ENCODE peak calls at places on chromosomes 2 and 18, in six cellular contexts. C is SK-N-SH, K is K562, T is H1, N is GM12878, Y is HCT116. Q is an unnamed sample.

GRCh38 chr2:191687867-191688266 is 9.9 kb downstream of the NABP1 start:
- DNase-seq in C (no peak), K (no peak), T (no peak), N (no peak), Y (no peak), Q (no peak)

GRCh38 chr2:195304310-195304709 is 352.7 kb upstream of the SLC39A10 start:
- DNase-seq in C (no peak), K (no peak), T (peak), N (no peak), Y (peak), Q (peak)

GRCh38 chr2:121527009-121527682 is 3.5 kb upstream of the RNU4ATAC start:
- DNase-seq in C (no peak), K (no peak), T (no peak), N (no peak), Y (no peak), Q (no peak)

GRCh38 chr2:230885467-230886130 is 20.9 kb downstream of the ITM2C start:
- DNase-seq in C (peak), K (peak), T (no peak), N (no peak), Y (no peak), Q (no peak)

GRCh38 chr2:114631146-114631545 is 188.7 kb downstream of the DPP10 start:
- DNase-seq in C (no peak), K (no peak), T (no peak), N (no peak), Y (no peak), Q (no peak)

GRCh38 chr2:197614532-197614931 is 60.9 kb downstream of the RFTN2 start:
- DNase-seq in C (no peak), K (no peak), T (no peak), N (no peak), Y (no peak), Q (no peak)

GRCh38 chr18:26227051-26227672 is 917 bp downstream of the TAF4B start:
- DNase-seq in C (no peak), K (no peak), T (no peak), N (no peak), Y (no peak), Q (no peak)

GRCh38 chr18:2900742-2901404 is 54.1 kb downstream of the EMILIN2 start:
- DNase-seq in C (no peak), K (no peak), T (no peak), N (no peak), Y (no peak), Q (no peak)

GRCh38 chr18:55416791-55417190 is 171.2 kb downstream of the TCF4 start:
- DNase-seq in C (peak), K (no peak), T (no peak), N (no peak), Y (no peak), Q (no peak)

GRCh38 chr2:136381722-136382633 is 264.0 kb upstream of the CXCR4 start:
- DNase-seq in C (no peak), K (no peak), T (no peak), N (peak), Y (no peak), Q (no peak)

GRCh38 chr2:134122610-134123009 is 131.3 kb upstream of the MGAT5 start:
- DNase-seq in C (no peak), K (no peak), T (no peak), N (no peak), Y (no peak), Q (peak)

GRCh38 chr18:51255694-51256093 is 58.2 kb upstream of the MEX3C start:
- DNase-seq in C (no peak), K (no peak), T (no peak), N (no peak), Y (no peak), Q (no peak)

GRCh38 chr2:229169751-229170150 is 101.3 kb downstream of the PID1 start:
- DNase-seq in C (no peak), K (no peak), T (no peak), N (no peak), Y (no peak), Q (no peak)

GRCh38 chr2:26691881-26692813 is at the start of gene KCNK3:
- DNase-seq in C (peak), K (peak), T (no peak), N (no peak), Y (no peak), Q (peak)

GRCh38 chr2:104687147-104687546 is 166.8 kb upstream of the POU3F3 start:
- DNase-seq in C (no peak), K (no peak), T (no peak), N (no peak), Y (no peak), Q (no peak)

GRCh38 chr18:50816767-50817166 is 3.0 kb downstream of the MRO start:
- DNase-seq in C (no peak), K (no peak), T (no peak), N (no peak), Y (no peak), Q (no peak)

GRCh38 chr2:27308359-27308875 is at the start of gene UCN:
- DNase-seq in C (peak), K (no peak), T (no peak), N (no peak), Y (no peak), Q (no peak)

GRCh38 chr2:58484201-58484600 is 243.1 kb upstream of the FANCL start:
- DNase-seq in C (no peak), K (no peak), T (no peak), N (no peak), Y (no peak), Q (no peak)

GRCh38 chr2:145655366-145655765 is 1135.4 kb upstream of the ZEB2 start:
- DNase-seq in C (no peak), K (no peak), T (no peak), N (no peak), Y (no peak), Q (no peak)

GRCh38 chr2:128026422-128027277 is 1.2 kb downstream of the SAP130 start:
- DNase-seq in C (no peak), K (no peak), T (no peak), N (no peak), Y (no peak), Q (no peak)

GRCh38 chr2:105777506-105778343 is 33.0 kb downstream of the NCK2 start:
- DNase-seq in C (no peak), K (no peak), T (no peak), N (no peak), Y (no peak), Q (no peak)

GRCh38 chr2:36059684-36060083 is 295.9 kb upstream of the CRIM1 start:
- DNase-seq in C (no peak), K (no peak), T (no peak), N (peak), Y (no peak), Q (no peak)

DNA sequence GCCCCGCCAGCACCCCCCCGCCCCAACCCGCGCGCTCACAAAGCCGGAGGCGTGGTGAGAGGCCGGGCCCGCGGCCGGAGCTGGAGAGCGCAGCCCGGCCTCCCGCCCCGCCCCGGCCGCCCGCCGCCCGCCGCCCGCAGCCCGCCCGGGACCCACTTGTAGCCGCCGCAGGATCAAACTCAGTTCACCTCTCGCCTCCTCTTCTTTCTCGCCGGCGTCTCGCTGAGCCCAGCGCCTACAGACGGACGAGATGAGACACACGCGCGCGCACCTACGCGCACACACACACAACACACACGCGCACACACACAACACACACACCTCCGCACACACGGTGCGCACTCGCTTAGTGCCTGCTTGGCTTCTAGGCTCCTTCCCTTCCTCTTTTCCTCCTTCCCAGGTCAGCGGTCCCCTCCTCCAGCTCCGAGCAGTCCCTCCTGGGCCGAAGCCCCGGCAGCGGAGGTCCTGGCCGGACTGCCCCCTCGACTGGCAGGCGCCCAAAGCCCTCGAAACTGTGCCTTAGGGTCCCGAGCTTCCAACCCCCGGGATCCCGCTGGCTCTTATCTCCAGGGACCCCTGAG is 1.4 kb upstream of the CYP26B1 start:
- DNase-seq in C (peak), K (peak), T (no peak), N (no peak), Y (no peak), Q (peak)
- TF ChIP-seq JUND in C (no peak), K (no peak), T (no peak), N (no peak), Y (no peak), Q (no peak)

DNA sequence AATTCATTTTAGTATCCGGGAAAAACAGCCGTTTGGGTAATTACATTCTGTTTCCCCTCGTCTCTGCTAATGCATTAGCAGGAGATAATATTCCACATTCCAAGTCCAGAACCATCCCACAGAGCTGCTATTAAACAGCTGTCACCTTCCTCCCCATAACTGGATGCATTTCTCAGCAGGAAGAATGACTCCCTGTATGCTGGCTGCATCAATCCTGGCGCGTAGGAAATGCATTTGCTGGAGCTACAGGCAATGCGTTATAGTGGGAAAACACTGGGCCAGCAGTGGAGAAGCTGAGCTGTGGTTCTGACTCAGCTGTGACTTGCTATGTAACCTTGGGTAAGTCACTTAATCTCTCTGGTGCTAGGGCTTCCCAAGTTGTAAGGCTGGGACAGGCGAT is 246.0 kb downstream of the CLIP4 start:
- DNase-seq in C (no peak), K (no peak), T (no peak), N (no peak), Y (no peak), Q (no peak)
- TF ChIP-seq JUND in C (no peak), K (no peak), T (no peak), N (no peak), Y (no peak), Q (no peak)

GRCh38 chr18:11119962-11120361 is 29.4 kb downstream of the PIEZO2 start:
- DNase-seq in C (no peak), K (no peak), T (no peak), N (no peak), Y (no peak), Q (no peak)
- TF ChIP-seq JUND in C (no peak), K (no peak), T (no peak), N (no peak), Y (no peak), Q (no peak)

GRCh38 chr2:20643060-20643459 is 7.8 kb downstream of the HS1BP3 start:
- DNase-seq in C (no peak), K (no peak), T (no peak), N (no peak), Y (no peak), Q (no peak)
- TF ChIP-seq JUND in C (no peak), K (no peak), T (no peak), N (no peak), Y (no peak), Q (no peak)

GRCh38 chr2:96924775-96925747 is 55.2 kb upstream of the SEMA4C start:
- DNase-seq in C (no peak), K (no peak), T (no peak), N (no peak), Y (no peak), Q (no peak)
- TF ChIP-seq JUND in C (no peak), K (no peak), T (no peak), N (no peak), Y (no peak), Q (no peak)

DNA sequence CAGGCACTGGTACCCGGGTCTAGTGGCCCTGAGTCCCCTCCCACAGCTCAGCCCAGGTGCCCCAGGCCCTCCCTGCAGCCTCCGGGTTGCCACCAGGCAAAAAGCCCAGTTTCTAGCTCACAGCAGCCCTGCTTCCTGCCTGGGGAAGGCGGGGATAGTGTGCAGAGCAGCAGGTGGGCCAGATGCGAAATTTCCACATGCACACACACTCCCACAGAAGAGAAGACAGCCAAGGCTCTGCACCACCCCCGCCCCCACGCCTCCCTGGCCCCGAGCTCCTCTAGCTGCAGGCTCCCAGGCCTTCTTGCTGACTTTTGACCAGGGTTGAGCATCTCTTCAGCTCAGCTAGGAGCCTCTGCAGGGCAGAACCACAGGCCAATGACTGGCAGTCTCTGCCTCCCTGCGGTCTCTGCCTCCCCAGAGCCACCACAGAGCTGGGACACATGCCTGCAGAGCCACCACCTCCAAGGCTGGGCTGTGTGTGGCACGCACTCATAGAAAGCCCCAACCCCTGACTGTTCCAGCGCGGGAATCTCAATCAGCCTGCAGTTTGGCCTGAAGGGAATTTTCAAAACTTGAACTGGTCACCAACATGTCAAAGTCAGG is 7.2 kb downstream of the SLC66A2 start:
- DNase-seq in C (no peak), K (no peak), T (no peak), N (no peak), Y (no peak), Q (no peak)
- TF ChIP-seq JUND in C (no peak), K (no peak), T (no peak), N (no peak), Y (no peak), Q (no peak)

GRCh38 chr2:160371251-160372009 is 122.2 kb downstream of the RBMS1 start:
- DNase-seq in C (peak), K (no peak), T (no peak), N (no peak), Y (no peak), Q (no peak)

GRCh38 chr2:160365691-160366367 is 127.8 kb downstream of the RBMS1 start:
- DNase-seq in C (no peak), K (no peak), T (no peak), N (no peak), Y (no peak), Q (no peak)

GRCh38 chr2:160368988-160369935 is 124.3 kb downstream of the RBMS1 start:
- DNase-seq in C (no peak), K (no peak), T (no peak), N (no peak), Y (no peak), Q (no peak)

GRCh38 chr2:160363961-160364733 is 129.5 kb downstream of the RBMS1 start:
- DNase-seq in C (no peak), K (no peak), T (no peak), N (no peak), Y (no peak), Q (no peak)

GRCh38 chr2:160367887-160368286 is 125.7 kb downstream of the RBMS1 start:
- DNase-seq in C (no peak), K (no peak), T (no peak), N (peak), Y (no peak), Q (no peak)
- TF ChIP-seq JUND in C (peak), K (no peak), T (no peak), N (no peak), Y (no peak), Q (no peak)

GRCh38 chr18:32545631-32546030 is 74.9 kb upstream of the GAREM1 start:
- DNase-seq in C (no peak), K (no peak), T (no peak), N (no peak), Y (no peak), Q (no peak)

GRCh38 chr18:32552421-32553030 is 81.8 kb upstream of the GAREM1 start:
- DNase-seq in C (peak), K (peak), T (no peak), N (no peak), Y (peak), Q (peak)

GRCh38 chr18:32550958-32551357 is 80.3 kb upstream of the GAREM1 start:
- DNase-seq in C (no peak), K (no peak), T (peak), N (no peak), Y (peak), Q (peak)

GRCh38 chr18:32549248-32549842 is 78.7 kb upstream of the GAREM1 start:
- DNase-seq in C (peak), K (peak), T (peak), N (no peak), Y (peak), Q (peak)

GRCh38 chr18:32548688-32549087 is 78.0 kb upstream of the GAREM1 start:
- DNase-seq in C (no peak), K (no peak), T (peak), N (no peak), Y (no peak), Q (no peak)
- TF ChIP-seq JUND in C (no peak), K (no peak), T (peak), N (no peak), Y (no peak), Q (no peak)